ENCODE peak calls at places on chromosomes 7 and 10, in ten cellular contexts. I is ovary, E is transverse colon, N is IMR-90, K is tibial nerve, W is Peyer's patch, L is H1, A is adrenal gland, S is heart left ventricle, G is sigmoid colon. J is an unnamed sample. For H3K27me3, the result is how much of the 10 kb centered on the place peaks cover.

GRCh38 chr7:28605427-28605826 is 193.1 kb downstream of the CREB5 start:
- DNase-seq in I (no peak), E (no peak), N (no peak), K (no peak), W (no peak), L (no peak), A (no peak), S (no peak), G (no peak), J (no peak)

GRCh38 chr7:159086301-159086925 is 58.3 kb downstream of the VIPR2 start:
- DNase-seq in I (no peak), E (peak), N (no peak), K (no peak), W (peak), L (no peak), A (no peak), S (no peak), G (peak), J (no peak)

GRCh38 chr10:124296813-124297788 is 121.6 kb downstream of the OAT start:
- DNase-seq in I (no peak), E (no peak), N (no peak), K (no peak), W (peak), L (no peak), A (no peak), S (no peak), G (no peak), J (no peak)

GRCh38 chr10:72564596-72564995 is 61.3 kb downstream of the MICU1 start:
- DNase-seq in I (no peak), E (no peak), N (peak), K (no peak), W (no peak), L (no peak), A (no peak), S (no peak), G (no peak), J (no peak)

GRCh38 chr10:103816431-103816830 is 38.9 kb downstream of the SH3PXD2A start:
- DNase-seq in I (no peak), E (no peak), N (peak), K (no peak), W (no peak), L (no peak), A (no peak), S (no peak), G (peak), J (no peak)

GRCh38 chr7:44347546-44348114 is 22.2 kb upstream of the CAMK2B start:
- DNase-seq in I (no peak), E (no peak), N (no peak), K (no peak), W (no peak), L (no peak), A (no peak), S (peak), G (no peak), J (no peak)

GRCh38 chr7:22662490-22663145 is 64.4 kb upstream of the IL6 start:
- DNase-seq in I (no peak), E (no peak), N (no peak), K (no peak), W (no peak), L (no peak), A (no peak), S (no peak), G (no peak), J (no peak)

GRCh38 chr7:28686418-28686800 is 271.7 kb downstream of the TRIL start:
- DNase-seq in I (no peak), E (peak), N (peak), K (no peak), W (no peak), L (no peak), A (no peak), S (no peak), G (no peak), J (no peak)

GRCh38 chr10:52064084-52064845 is 249.8 kb upstream of the DKK1 start:
- DNase-seq in I (no peak), E (no peak), N (no peak), K (no peak), W (no peak), L (no peak), A (no peak), S (peak), G (no peak), J (no peak)

GRCh38 chr10:92450896-92451295 is 123.0 kb downstream of the IDE start:
- DNase-seq in I (no peak), E (no peak), N (no peak), K (no peak), W (no peak), L (no peak), A (no peak), S (no peak), G (no peak), J (no peak)

GRCh38 chr7:42272793-42273665 is 36.0 kb upstream of the GLI3 start:
- DNase-seq in I (no peak), E (no peak), N (peak), K (no peak), W (no peak), L (no peak), A (no peak), S (no peak), G (no peak), J (no peak)

GRCh38 chr7:21103426-21104123 is 316.9 kb upstream of the SP8 start:
- DNase-seq in I (no peak), E (peak), N (no peak), K (no peak), W (no peak), L (no peak), A (no peak), S (no peak), G (no peak), J (no peak)

GRCh38 chr10:119724630-119725549 is 960 bp upstream of the INPP5F start:
- DNase-seq in I (peak), E (no peak), N (peak), K (no peak), W (no peak), L (no peak), A (no peak), S (no peak), G (no peak), J (no peak)

GRCh38 chr7:2568521-2569223 is 9.9 kb downstream of the IQCE start:
- DNase-seq in I (no peak), E (no peak), N (no peak), K (no peak), W (no peak), L (no peak), A (no peak), S (no peak), G (no peak), J (no peak)

GRCh38 chr7:130994378-130995115 is 260.5 kb upstream of the KLF14 start:
- DNase-seq in I (peak), E (peak), N (no peak), K (peak), W (no peak), L (no peak), A (peak), S (peak), G (no peak), J (no peak)
- H3K27ac ChIP-seq in I (peak), E (peak), N (no peak), K (peak), W (peak), L (no peak), A (peak), S (peak), G (peak), J (peak)

DNA sequence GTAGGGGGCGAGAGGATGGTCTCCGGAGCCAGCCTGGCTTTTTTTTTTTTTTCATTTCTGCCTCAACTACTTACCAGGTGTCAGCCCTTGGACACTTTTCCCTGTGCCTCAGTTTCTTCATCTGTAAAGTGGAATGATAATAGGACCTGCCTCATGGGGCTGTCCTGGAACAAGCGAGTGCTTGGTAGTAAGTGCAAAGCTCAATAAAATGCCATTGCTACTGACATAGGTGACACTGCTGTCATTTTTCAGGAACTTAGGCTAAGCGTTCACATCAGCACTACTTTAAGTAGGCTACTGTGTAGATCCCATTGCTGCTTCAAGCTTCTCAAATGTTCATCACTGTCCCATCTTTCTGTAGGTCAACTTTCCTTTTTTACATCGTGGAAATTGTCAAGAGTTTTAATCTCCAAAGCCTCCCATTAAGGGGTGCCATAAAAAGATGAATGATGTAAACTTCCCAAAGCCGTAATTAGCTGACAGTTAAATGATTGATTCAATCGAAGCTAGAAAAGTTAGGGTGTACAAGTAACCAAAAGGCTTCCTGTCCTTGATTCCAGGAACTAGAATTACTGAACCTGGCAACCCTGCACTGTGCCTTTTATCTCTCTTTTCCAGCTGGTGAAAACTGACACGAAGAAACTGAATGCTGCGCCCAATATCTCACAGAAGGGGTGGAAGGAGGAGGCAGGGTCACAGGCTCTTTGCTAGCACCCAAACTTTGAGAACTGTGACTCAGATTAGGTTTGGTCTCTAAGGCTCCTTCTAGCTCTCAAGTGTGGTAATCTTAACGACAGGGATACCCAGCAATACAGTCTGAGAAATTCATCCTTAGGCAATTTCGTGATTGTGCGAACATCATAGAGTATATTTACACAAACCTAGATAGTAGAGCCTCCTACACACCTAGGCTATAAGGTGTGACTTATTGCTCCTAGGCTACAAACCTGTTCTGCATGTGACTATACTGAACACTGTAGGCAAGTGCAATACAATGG is 853 bp upstream of the USP6NL start:
- DNase-seq in I (no peak), E (no peak), N (no peak), K (no peak), W (no peak), L (no peak), A (peak), S (no peak), G (no peak), J (no peak)
- TF ChIP-seq POLR2A in I (no peak), E (no peak), N (no peak), K (no peak), W (no peak), L (no peak), A (no peak), S (no peak), G (no peak), J (no peak)

GRCh38 chr7:1255083-1255816 is 22.6 kb downstream of the UNCX start:
- DNase-seq in I (no peak), E (no peak), N (no peak), K (no peak), W (no peak), L (no peak), A (no peak), S (no peak), G (no peak), J (no peak)

GRCh38 chr7:1256621-1257020 is 23.9 kb downstream of the UNCX start:
- DNase-seq in I (no peak), E (no peak), N (no peak), K (no peak), W (no peak), L (no peak), A (no peak), S (no peak), G (no peak), J (no peak)

GRCh38 chr7:1257863-1258262 is 25.2 kb downstream of the UNCX start:
- DNase-seq in I (no peak), E (no peak), N (no peak), K (no peak), W (no peak), L (no peak), A (no peak), S (no peak), G (no peak), J (no peak)

GRCh38 chr7:1255817-1256340 is 23.2 kb downstream of the UNCX start:
- DNase-seq in I (no peak), E (no peak), N (no peak), K (no peak), W (no peak), L (no peak), A (no peak), S (no peak), G (no peak), J (no peak)

GRCh38 chr7:1257221-1257620 is 24.5 kb downstream of the UNCX start:
- DNase-seq in I (no peak), E (no peak), N (no peak), K (no peak), W (no peak), L (no peak), A (no peak), S (no peak), G (no peak), J (no peak)
- H3K27me3 ChIP-seq in I (under half), E (half or more), N (half or more), K (half or more), W (under half), L (under half), A (under half), S (half or more), G (under half), J (half or more)

GRCh38 chr7:157271315-157271990 is 65.4 kb upstream of the DNAJB6 start:
- DNase-seq in I (no peak), E (no peak), N (peak), K (no peak), W (no peak), L (no peak), A (peak), S (no peak), G (peak), J (no peak)
- H3K27ac ChIP-seq in I (no peak), E (peak), N (peak), K (peak), W (no peak), L (no peak), A (peak), S (no peak), G (peak), J (peak)

DNA sequence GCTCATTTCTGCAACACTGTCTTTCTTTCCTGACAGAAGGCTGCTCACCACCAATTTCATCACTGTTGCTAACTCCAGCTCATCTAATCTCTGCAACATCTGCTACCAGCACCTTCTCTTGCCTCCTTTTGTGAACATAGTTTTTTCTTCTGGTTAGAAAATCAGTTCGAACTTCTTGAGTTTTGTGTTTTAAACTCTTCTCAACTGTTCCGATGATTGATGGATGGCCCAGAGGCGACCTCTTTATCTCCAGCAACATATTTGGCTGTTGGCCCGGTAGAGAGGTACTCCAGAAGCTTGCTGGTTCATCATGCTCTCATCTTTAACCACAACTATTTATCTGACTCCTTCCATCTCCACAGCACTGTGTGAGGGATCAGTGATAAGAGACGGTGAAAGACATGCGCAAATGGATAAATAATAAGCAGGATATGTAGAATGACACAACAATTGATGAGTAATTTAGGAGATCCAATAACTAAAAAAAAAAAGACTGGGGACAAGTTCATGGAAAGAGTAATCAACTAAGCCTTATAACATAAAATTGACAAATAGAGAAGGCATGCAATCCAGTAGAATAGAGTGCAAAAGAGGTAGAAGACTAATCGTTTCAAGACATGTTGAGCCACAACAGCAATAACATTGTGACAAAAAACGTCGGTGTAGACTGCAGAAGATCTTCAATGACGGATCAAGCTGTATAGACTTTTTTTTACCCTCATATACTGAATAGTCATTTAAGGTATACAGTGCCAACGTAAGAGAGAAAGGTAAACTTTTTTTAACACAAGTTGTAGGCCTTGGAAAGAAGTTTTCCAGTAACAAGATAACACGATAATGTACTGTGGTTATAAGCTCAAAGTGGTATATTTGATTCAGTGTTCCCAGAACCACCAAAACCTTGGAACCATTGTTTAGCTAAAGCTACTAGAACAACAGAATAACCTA is 152.2 kb downstream of the CRPPA start:
- DNase-seq in I (no peak), E (no peak), N (peak), K (no peak), W (no peak), L (no peak), A (no peak), S (no peak), G (no peak), J (no peak)
- TF ChIP-seq POLR2A in I (no peak), E (no peak), N (no peak), K (no peak), W (no peak), L (no peak), A (no peak), S (no peak), G (no peak), J (no peak)

J was measured in esophagus squamous epithelium.